ENCODE peak calls at places on chromosome 12, in six cellular contexts. One of them, this sample, is unnamed.

GRCh38 chr12:87793134-87793533 is 236.1 kb downstream of the C12orf50 start:
- DNase-seq in DMS79 treated with DMSO at 0.1 percent for 48 hours: no peak
- DNase-seq in HFFc6: no peak
- DNase-seq in heart right ventricle: no peak
- DNase-seq in lung: no peak
- DNase-seq in NT2/D1: no peak
- DNase-seq in this sample: no peak

GRCh38 chr12:85695316-85695715 is 140.9 kb downstream of the RASSF9 start:
- DNase-seq in DMS79 treated with DMSO at 0.1 percent for 48 hours: no peak
- DNase-seq in HFFc6: no peak
- DNase-seq in heart right ventricle: no peak
- DNase-seq in lung: no peak
- DNase-seq in NT2/D1: no peak
- DNase-seq in this sample: no peak

GRCh38 chr12:31849090-31849687 is 110.0 kb upstream of the RESF1 start:
- DNase-seq in DMS79 treated with DMSO at 0.1 percent for 48 hours: no peak
- DNase-seq in HFFc6: no peak
- DNase-seq in heart right ventricle: no peak
- DNase-seq in lung: no peak
- DNase-seq in NT2/D1: no peak
- DNase-seq in this sample: no peak

GRCh38 chr12:77685112-77685511 is 145.6 kb upstream of the NAV3 start:
- DNase-seq in DMS79 treated with DMSO at 0.1 percent for 48 hours: peak; percentile 68
- DNase-seq in HFFc6: peak; percentile 64
- DNase-seq in heart right ventricle: no peak
- DNase-seq in lung: peak; percentile 39
- DNase-seq in NT2/D1: peak; percentile 69
- DNase-seq in this sample: peak; percentile 77

GRCh38 chr12:11666651-11667050 is 17.2 kb downstream of the ETV6 start:
- DNase-seq in DMS79 treated with DMSO at 0.1 percent for 48 hours: no peak
- DNase-seq in HFFc6: no peak
- DNase-seq in heart right ventricle: no peak
- DNase-seq in lung: no peak
- DNase-seq in NT2/D1: no peak
- DNase-seq in this sample: no peak

GRCh38 chr12:3604750-3605638 is 114.0 kb downstream of the PRMT8 start:
- DNase-seq in DMS79 treated with DMSO at 0.1 percent for 48 hours: peak; percentile 83
- DNase-seq in HFFc6: no peak
- DNase-seq in heart right ventricle: peak; percentile 80
- DNase-seq in lung: no peak
- DNase-seq in NT2/D1: peak; percentile 66
- DNase-seq in this sample: no peak

GRCh38 chr12:92141585-92142244 is 3.9 kb downstream of the BTG1 start:
- DNase-seq in DMS79 treated with DMSO at 0.1 percent for 48 hours: no peak
- DNase-seq in HFFc6: no peak
- DNase-seq in heart right ventricle: no peak
- DNase-seq in lung: no peak
- DNase-seq in NT2/D1: no peak
- DNase-seq in this sample: no peak

GRCh38 chr12:49059385-49060232 is 985 bp downstream of the KMT2D start:
- DNase-seq in DMS79 treated with DMSO at 0.1 percent for 48 hours: no peak
- DNase-seq in HFFc6: no peak
- DNase-seq in heart right ventricle: no peak
- DNase-seq in lung: no peak
- DNase-seq in NT2/D1: no peak
- DNase-seq in this sample: peak; percentile 39

GRCh38 chr12:50242751-50243191 is 40.5 kb downstream of the LIMA1 start:
- DNase-seq in DMS79 treated with DMSO at 0.1 percent for 48 hours: no peak
- DNase-seq in HFFc6: peak; percentile 90
- DNase-seq in heart right ventricle: no peak
- DNase-seq in lung: no peak
- DNase-seq in NT2/D1: no peak
- DNase-seq in this sample: no peak

GRCh38 chr12:85872497-85873091 is 1.5 kb upstream of the NTS start:
- DNase-seq in DMS79 treated with DMSO at 0.1 percent for 48 hours: no peak
- DNase-seq in HFFc6: peak; percentile 51
- DNase-seq in heart right ventricle: no peak
- DNase-seq in lung: no peak
- DNase-seq in NT2/D1: peak; percentile 66
- DNase-seq in this sample: peak; percentile 80

GRCh38 chr12:104793280-104793679 is 164.8 kb downstream of the SLC41A2 start:
- DNase-seq in DMS79 treated with DMSO at 0.1 percent for 48 hours: no peak
- DNase-seq in HFFc6: peak; percentile 16
- DNase-seq in heart right ventricle: no peak
- DNase-seq in lung: no peak
- DNase-seq in NT2/D1: no peak
- DNase-seq in this sample: no peak

GRCh38 chr12:5377997-5378596 is 53.8 kb upstream of the NTF3 start:
- DNase-seq in DMS79 treated with DMSO at 0.1 percent for 48 hours: peak; percentile 86
- DNase-seq in HFFc6: no peak
- DNase-seq in heart right ventricle: no peak
- DNase-seq in lung: no peak
- DNase-seq in NT2/D1: no peak
- DNase-seq in this sample: no peak

GRCh38 chr12:60263146-60263545 is 667.3 kb downstream of the SLC16A7 start:
- DNase-seq in DMS79 treated with DMSO at 0.1 percent for 48 hours: no peak
- DNase-seq in HFFc6: peak; percentile 9
- DNase-seq in heart right ventricle: no peak
- DNase-seq in lung: no peak
- DNase-seq in NT2/D1: no peak
- DNase-seq in this sample: no peak

GRCh38 chr12:59389968-59390576 is 205.8 kb upstream of the SLC16A7 start:
- DNase-seq in DMS79 treated with DMSO at 0.1 percent for 48 hours: no peak
- DNase-seq in HFFc6: no peak
- DNase-seq in heart right ventricle: no peak
- DNase-seq in lung: no peak
- DNase-seq in NT2/D1: no peak
- DNase-seq in this sample: no peak

GRCh38 chr12:47949441-47950341 is 13.7 kb upstream of the TMEM106C start:
- DNase-seq in DMS79 treated with DMSO at 0.1 percent for 48 hours: peak; percentile 66
- DNase-seq in HFFc6: peak; percentile 59
- DNase-seq in heart right ventricle: peak; percentile 79
- DNase-seq in lung: peak; percentile 79
- DNase-seq in NT2/D1: peak; percentile 63
- DNase-seq in this sample: peak; percentile 78

GRCh38 chr12:129531004-129531403 is 372.8 kb downstream of the TMEM132D start:
- DNase-seq in DMS79 treated with DMSO at 0.1 percent for 48 hours: no peak
- DNase-seq in HFFc6: no peak
- DNase-seq in heart right ventricle: no peak
- DNase-seq in lung: no peak
- DNase-seq in NT2/D1: no peak
- DNase-seq in this sample: no peak

GRCh38 chr12:2974560-2974971 is 15.4 kb downstream of the TEAD4 start:
- DNase-seq in DMS79 treated with DMSO at 0.1 percent for 48 hours: no peak
- DNase-seq in HFFc6: no peak
- DNase-seq in heart right ventricle: no peak
- DNase-seq in lung: no peak
- DNase-seq in NT2/D1: no peak
- DNase-seq in this sample: no peak

GRCh38 chr12:54071942-54072341 is 18.3 kb downstream of the HOXC4 start:
- DNase-seq in DMS79 treated with DMSO at 0.1 percent for 48 hours: no peak
- DNase-seq in HFFc6: no peak
- DNase-seq in heart right ventricle: no peak
- DNase-seq in lung: no peak
- DNase-seq in NT2/D1: no peak
- DNase-seq in this sample: no peak

GRCh38 chr12:41983896-41984295 is 160.8 kb downstream of the GXYLT1 start:
- DNase-seq in DMS79 treated with DMSO at 0.1 percent for 48 hours: peak; percentile 78
- DNase-seq in HFFc6: no peak
- DNase-seq in heart right ventricle: no peak
- DNase-seq in lung: no peak
- DNase-seq in NT2/D1: no peak
- DNase-seq in this sample: no peak

GRCh38 chr12:58463050-58463449 is 457.3 kb downstream of the LRIG3 start:
- DNase-seq in DMS79 treated with DMSO at 0.1 percent for 48 hours: no peak
- DNase-seq in HFFc6: no peak
- DNase-seq in heart right ventricle: no peak
- DNase-seq in lung: no peak
- DNase-seq in NT2/D1: no peak
- DNase-seq in this sample: no peak

GRCh38 chr12:102573237-102573636 is 92.9 kb upstream of the IGF1 start:
- DNase-seq in DMS79 treated with DMSO at 0.1 percent for 48 hours: no peak
- DNase-seq in HFFc6: no peak
- DNase-seq in heart right ventricle: no peak
- DNase-seq in lung: no peak
- DNase-seq in NT2/D1: no peak
- DNase-seq in this sample: no peak

GRCh38 chr12:109329710-109330109 is 18.0 kb upstream of the MYO1H start:
- DNase-seq in DMS79 treated with DMSO at 0.1 percent for 48 hours: no peak
- DNase-seq in HFFc6: no peak
- DNase-seq in heart right ventricle: no peak
- DNase-seq in lung: no peak
- DNase-seq in NT2/D1: no peak
- DNase-seq in this sample: no peak

GRCh38 chr12:50400104-50400637 is 514 bp upstream of the LARP4 start:
- DNase-seq in DMS79 treated with DMSO at 0.1 percent for 48 hours: peak; percentile 78
- DNase-seq in HFFc6: no peak
- DNase-seq in heart right ventricle: no peak
- DNase-seq in lung: no peak
- DNase-seq in NT2/D1: no peak
- DNase-seq in this sample: no peak

GRCh38 chr12:121803861-121804416 is at the start of gene SETD1B:
- DNase-seq in DMS79 treated with DMSO at 0.1 percent for 48 hours: peak; percentile 14
- DNase-seq in HFFc6: peak; percentile 54
- DNase-seq in heart right ventricle: peak; percentile 75
- DNase-seq in lung: peak; percentile 71
- DNase-seq in NT2/D1: no peak
- DNase-seq in this sample: peak; percentile 67

GRCh38 chr12:46560078-46560477 is 187.5 kb upstream of the SLC38A2 start:
- DNase-seq in DMS79 treated with DMSO at 0.1 percent for 48 hours: no peak
- DNase-seq in HFFc6: no peak
- DNase-seq in heart right ventricle: no peak
- DNase-seq in lung: no peak
- DNase-seq in NT2/D1: no peak
- DNase-seq in this sample: no peak

GRCh38 chr12:6444704-6445688 is at the start of gene CD27:
- DNase-seq in DMS79 treated with DMSO at 0.1 percent for 48 hours: no peak
- DNase-seq in HFFc6: no peak
- DNase-seq in heart right ventricle: no peak
- DNase-seq in lung: no peak
- DNase-seq in NT2/D1: no peak
- DNase-seq in this sample: no peak

GRCh38 chr12:27424631-27425230 is 21.8 kb upstream of the SMCO2 start:
- DNase-seq in DMS79 treated with DMSO at 0.1 percent for 48 hours: no peak
- DNase-seq in HFFc6: peak; percentile 34
- DNase-seq in heart right ventricle: no peak
- DNase-seq in lung: no peak
- DNase-seq in NT2/D1: peak; percentile 63
- DNase-seq in this sample: no peak

GRCh38 chr12:104152691-104153241 is 14.8 kb upstream of the NFYB start:
- DNase-seq in DMS79 treated with DMSO at 0.1 percent for 48 hours: no peak
- DNase-seq in HFFc6: no peak
- DNase-seq in heart right ventricle: no peak
- DNase-seq in lung: no peak
- DNase-seq in NT2/D1: no peak
- DNase-seq in this sample: no peak

GRCh38 chr12:60162988-60163720 is 567.3 kb downstream of the SLC16A7 start:
- DNase-seq in DMS79 treated with DMSO at 0.1 percent for 48 hours: peak; percentile 1
- DNase-seq in HFFc6: no peak
- DNase-seq in heart right ventricle: no peak
- DNase-seq in lung: no peak
- DNase-seq in NT2/D1: no peak
- DNase-seq in this sample: no peak

GRCh38 chr12:59372971-59373370 is 222.9 kb upstream of the SLC16A7 start:
- DNase-seq in DMS79 treated with DMSO at 0.1 percent for 48 hours: no peak
- DNase-seq in HFFc6: no peak
- DNase-seq in heart right ventricle: no peak
- DNase-seq in lung: no peak
- DNase-seq in NT2/D1: peak; percentile 16
- DNase-seq in this sample: no peak

GRCh38 chr12:6083606-6084005 is 40.9 kb downstream of the VWF start:
- DNase-seq in DMS79 treated with DMSO at 0.1 percent for 48 hours: no peak
- DNase-seq in HFFc6: no peak
- DNase-seq in heart right ventricle: no peak
- DNase-seq in lung: no peak
- DNase-seq in NT2/D1: no peak
- DNase-seq in this sample: no peak

GRCh38 chr12:64806593-64806992 is 17.9 kb upstream of the TBC1D30 start:
- DNase-seq in DMS79 treated with DMSO at 0.1 percent for 48 hours: no peak
- DNase-seq in HFFc6: peak; percentile 17
- DNase-seq in heart right ventricle: no peak
- DNase-seq in lung: no peak
- DNase-seq in NT2/D1: no peak
- DNase-seq in this sample: no peak

GRCh38 chr12:113416091-113416754 is 6.0 kb upstream of the SDSL start:
- DNase-seq in DMS79 treated with DMSO at 0.1 percent for 48 hours: no peak
- DNase-seq in HFFc6: no peak
- DNase-seq in heart right ventricle: no peak
- DNase-seq in lung: no peak
- DNase-seq in NT2/D1: no peak
- DNase-seq in this sample: no peak

GRCh38 chr12:120737557-120738251 is 12.1 kb downstream of the ACADS start:
- DNase-seq in DMS79 treated with DMSO at 0.1 percent for 48 hours: no peak
- DNase-seq in HFFc6: no peak
- DNase-seq in heart right ventricle: no peak
- DNase-seq in lung: no peak
- DNase-seq in NT2/D1: no peak
- DNase-seq in this sample: no peak

GRCh38 chr12:114700392-114701103 is 16.6 kb upstream of the TBX3 start:
- DNase-seq in DMS79 treated with DMSO at 0.1 percent for 48 hours: no peak
- DNase-seq in HFFc6: no peak
- DNase-seq in heart right ventricle: no peak
- DNase-seq in lung: no peak
- DNase-seq in NT2/D1: no peak
- DNase-seq in this sample: no peak

This sample was measured in HAP-1.